ENCODE peak calls at places on chromosomes 5 and 9, in ten cellular contexts. A is cardiac muscle cell; L is GM12865; W is lung; Z is astrocyte of the spinal cord; D is left ventricle myocardium inferior; S is mesendoderm; H is Caco-2; R is skeletal muscle cell; E is effector memory CD4-positive, alpha-beta T cell. T is an unnamed sample.

GRCh38 chr5:179201986-179202385 is 141.8 kb downstream of the ZNF354C start:
- DNase-seq in A (no peak), Z (no peak), E (no peak), S (no peak), W (no peak), H (no peak), D (no peak), L (no peak), R (no peak), T (no peak)

GRCh38 chr5:158875272-158875679 is 224.4 kb downstream of the EBF1 start:
- DNase-seq in Z (peak), A (peak), R (no peak), D (no peak), L (peak), E (no peak), W (no peak), S (no peak), H (no peak), T (no peak)

GRCh38 chr5:123871373-123871772 is 359.4 kb downstream of the CSNK1G3 start:
- DNase-seq in L (no peak), Z (no peak), S (no peak), W (no peak), E (no peak), R (no peak), D (no peak), H (no peak), A (no peak), T (no peak)

GRCh38 chr5:172816887-172817418 is 17.1 kb upstream of the ERGIC1 start:
- DNase-seq in L (no peak), D (no peak), H (no peak), W (no peak), S (no peak), A (peak), E (no peak), R (peak), Z (peak), T (no peak)

GRCh38 chr5:35341189-35341588 is 110.9 kb upstream of the PRLR start:
- DNase-seq in D (no peak), R (no peak), Z (no peak), L (no peak), A (no peak), W (no peak), E (no peak), H (no peak), S (no peak), T (no peak)

GRCh38 chr9:96655198-96655851 is at the start of gene PRXL2C:
- DNase-seq in Z (peak), L (peak), S (peak), A (peak), D (peak), W (peak), H (peak), E (peak), R (no peak), T (no peak)

GRCh38 chr5:55159763-55160492 is at the start of gene GPX8:
- DNase-seq in E (no peak), S (peak), A (peak), Z (peak), D (no peak), R (peak), W (no peak), H (peak), L (peak), T (peak)

GRCh38 chr9:133759146-133759900 is 21.2 kb upstream of the SARDH start:
- DNase-seq in D (peak), S (no peak), Z (no peak), R (no peak), L (no peak), A (no peak), H (no peak), E (no peak), W (no peak), T (no peak)

GRCh38 chr5:150787659-150788058 is 9.1 kb downstream of the SMIM3 start:
- DNase-seq in W (no peak), A (no peak), Z (no peak), R (no peak), H (no peak), L (no peak), D (no peak), E (no peak), S (no peak), T (no peak)

GRCh38 chr5:68057186-68057585 is 158.4 kb upstream of the PIK3R1 start:
- DNase-seq in H (peak), S (no peak), E (no peak), D (no peak), A (no peak), Z (no peak), W (no peak), R (no peak), L (no peak), T (no peak)

GRCh38 chr9:85900504-85901201 is 40.3 kb upstream of the NAA35 start:
- DNase-seq in E (no peak), S (peak), L (peak), A (peak), W (no peak), D (no peak), R (peak), Z (peak), H (peak), T (no peak)

GRCh38 chr5:115389074-115389798 is 92.8 kb upstream of the CCDC112 start:
- DNase-seq in L (no peak), E (no peak), R (no peak), S (no peak), H (no peak), W (no peak), A (peak), D (no peak), Z (peak), T (no peak)

GRCh38 chr5:151148583-151148982 is 9.0 kb downstream of the ANXA6 start:
- DNase-seq in E (no peak), L (no peak), A (no peak), H (no peak), Z (no peak), R (no peak), S (no peak), W (no peak), D (no peak), T (no peak)

GRCh38 chr9:78273761-78274160 is 23.2 kb upstream of the PSAT1 start:
- DNase-seq in Z (no peak), W (no peak), H (no peak), R (no peak), E (no peak), D (no peak), A (peak), S (peak), L (no peak), T (no peak)

GRCh38 chr5:170753311-170753710 is 30.2 kb upstream of the GABRP start:
- DNase-seq in D (no peak), L (no peak), S (no peak), H (no peak), W (no peak), E (no peak), Z (no peak), R (no peak), A (no peak), T (no peak)
- H3K4me3 ChIP-seq in D (no peak), L (no peak), S (no peak), H (no peak), W (no peak), E (no peak), Z (no peak), R (no peak), A (no peak), T (no peak)

DNA sequence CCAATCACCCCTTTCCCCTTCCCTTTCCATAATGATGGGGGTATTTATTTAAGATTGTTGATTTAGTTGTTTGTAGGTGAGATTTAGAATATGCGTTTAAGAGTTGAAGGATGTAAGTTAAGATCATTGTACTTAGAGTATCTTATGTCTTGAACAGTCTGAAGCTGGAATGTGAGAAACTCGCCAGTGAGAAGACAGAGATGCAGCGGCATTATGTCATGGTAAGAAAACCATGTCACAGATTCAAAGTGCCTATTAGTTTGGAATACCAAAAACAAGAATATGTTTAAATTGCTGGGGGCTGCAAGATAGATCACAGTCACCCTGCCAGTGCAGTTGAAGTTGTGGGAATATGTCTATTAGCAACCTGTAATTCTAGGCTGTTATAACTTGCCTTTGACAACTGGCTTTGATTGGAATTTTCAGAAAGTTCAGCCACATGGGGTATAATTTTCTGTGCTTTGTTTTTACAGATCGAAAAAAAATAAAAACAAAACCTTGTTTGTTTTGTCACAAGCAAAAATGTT is 3.0 kb downstream of the TLE4 start:
- DNase-seq in R (no peak), L (no peak), D (no peak), S (no peak), Z (peak), W (no peak), A (no peak), E (no peak), H (no peak), T (no peak)
- H3K4me3 ChIP-seq in R (peak), L (no peak), D (peak), S (no peak), Z (peak), W (no peak), A (no peak), E (no peak), H (no peak), T (no peak)

GRCh38 chr5:52963636-52964035 is 25.5 kb upstream of the ITGA2 start:
- DNase-seq in A (no peak), R (no peak), Z (no peak), H (no peak), L (no peak), S (peak), W (no peak), E (no peak), D (no peak), T (no peak)

GRCh38 chr5:52956915-52957747 is 32.0 kb upstream of the ITGA2 start:
- DNase-seq in S (no peak), H (peak), W (no peak), L (no peak), D (no peak), E (no peak), R (no peak), A (peak), Z (no peak), T (no peak)

GRCh38 chr5:52964138-52964537 is 25.0 kb upstream of the ITGA2 start:
- DNase-seq in Z (no peak), L (no peak), S (no peak), W (no peak), D (no peak), H (no peak), A (no peak), E (no peak), R (no peak), T (no peak)

GRCh38 chr5:52956014-52956413 is 33.1 kb upstream of the ITGA2 start:
- DNase-seq in S (no peak), Z (no peak), A (no peak), H (no peak), W (no peak), L (no peak), D (no peak), E (no peak), R (no peak), T (no peak)

DNA sequence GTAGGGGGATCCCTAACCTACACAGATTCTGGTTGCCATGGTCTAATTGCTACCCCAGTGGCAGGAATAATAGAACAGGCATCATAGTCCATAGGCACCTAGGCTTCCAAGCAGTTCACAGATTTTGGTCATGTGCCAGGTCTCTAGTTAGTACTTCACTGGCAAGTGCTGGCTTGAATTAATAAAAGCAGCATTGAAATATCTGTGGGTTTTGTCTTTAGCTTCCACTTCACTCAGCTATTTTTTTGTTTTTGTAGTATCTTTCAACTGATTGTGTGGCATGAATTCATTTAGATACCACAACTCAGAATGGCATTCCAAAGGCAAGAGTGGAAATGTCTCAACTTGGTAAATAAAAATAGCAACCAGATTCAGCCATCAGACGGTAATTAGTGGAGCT is 27.9 kb upstream of the ITGA2 start:
- DNase-seq in H (no peak), L (no peak), D (no peak), A (peak), S (no peak), Z (no peak), W (no peak), E (no peak), R (no peak), T (no peak)
- H3K4me3 ChIP-seq in H (no peak), L (no peak), D (no peak), A (no peak), S (no peak), Z (no peak), W (no peak), E (no peak), R (no peak), T (no peak)

GRCh38 chr5:176646707-176647029 is 616 bp upstream of the TSPAN17 start:
- DNase-seq in Z (no peak), A (no peak), R (no peak), S (no peak), W (no peak), E (no peak), H (no peak), D (no peak), L (no peak), T (no peak)
- H3K4me3 ChIP-seq in Z (peak), A (no peak), R (peak), S (no peak), W (peak), E (peak), H (peak), D (peak), L (peak), T (peak)

GRCh38 chr5:17436766-17437221 is 61.2 kb upstream of the TAF11L2 start:
- DNase-seq in S (no peak), W (no peak), H (no peak), R (no peak), E (no peak), A (no peak), Z (peak), L (no peak), D (no peak), T (no peak)
- H3K4me3 ChIP-seq in S (no peak), W (no peak), H (no peak), R (peak), E (no peak), A (no peak), Z (no peak), L (no peak), D (no peak), T (no peak)

DNA sequence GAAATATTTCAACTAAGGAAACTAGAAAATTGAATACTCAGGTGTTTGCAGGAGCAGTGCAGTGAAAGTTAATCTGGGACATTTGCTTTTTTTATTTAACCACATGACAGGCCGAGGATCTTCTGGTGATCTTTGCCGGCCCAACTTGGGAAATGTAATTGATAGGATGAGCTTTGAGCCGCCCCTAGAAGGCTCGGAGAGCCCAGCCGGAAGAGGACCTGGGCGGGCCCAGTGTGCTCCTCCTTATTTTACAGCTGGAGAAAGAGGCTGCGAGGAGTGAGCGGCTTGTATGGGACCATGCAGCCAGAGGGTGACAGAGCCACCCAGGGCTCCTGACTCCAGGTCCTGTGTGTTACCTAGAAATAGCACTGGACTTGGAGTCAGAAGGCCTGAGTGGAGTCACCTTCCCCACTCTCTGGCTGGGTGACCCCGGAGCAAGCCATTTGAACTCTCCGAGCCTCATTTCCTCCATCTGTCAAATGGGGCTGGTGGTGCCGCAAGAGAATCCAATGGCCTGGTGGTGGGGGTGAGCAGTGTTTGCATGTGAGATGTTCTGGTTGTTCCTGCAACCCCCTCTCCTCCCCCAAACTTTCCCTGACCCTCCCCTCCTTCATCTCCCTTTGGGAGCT is 2.5 kb downstream of the PPARGC1B start:
- DNase-seq in W (no peak), A (peak), L (no peak), D (peak), E (no peak), Z (peak), R (no peak), S (peak), H (peak), T (no peak)
- H3K4me3 ChIP-seq in W (peak), A (peak), L (peak), D (peak), E (peak), Z (peak), R (peak), S (no peak), H (peak), T (no peak)

DNA sequence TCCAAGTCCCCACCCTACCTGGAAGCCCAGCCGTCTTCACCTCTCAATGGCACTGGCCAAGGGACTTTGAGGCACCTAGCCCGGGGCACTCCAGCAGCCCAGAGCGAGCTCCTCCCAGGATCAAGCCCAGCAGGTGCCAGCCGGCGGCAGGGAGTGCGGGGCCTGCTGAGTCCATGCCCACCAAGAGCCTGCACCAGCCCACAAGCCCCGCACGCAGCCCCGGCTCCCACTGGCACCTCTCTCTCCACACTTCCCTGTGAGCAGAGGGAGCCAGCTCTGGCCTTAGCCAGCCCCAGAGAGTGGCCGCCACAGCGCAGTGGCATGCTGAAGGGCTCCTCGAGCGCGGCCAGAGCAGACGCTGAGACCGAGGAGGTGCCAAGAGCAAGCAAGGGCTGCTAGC is 216.3 kb upstream of the NUDT12 start:
- DNase-seq in A (no peak), S (no peak), Z (no peak), L (no peak), H (no peak), W (no peak), D (no peak), E (no peak), R (no peak), T (no peak)
- H3K4me3 ChIP-seq in A (no peak), S (no peak), Z (no peak), L (no peak), H (no peak), W (no peak), D (no peak), E (no peak), R (no peak), T (no peak)

DNA sequence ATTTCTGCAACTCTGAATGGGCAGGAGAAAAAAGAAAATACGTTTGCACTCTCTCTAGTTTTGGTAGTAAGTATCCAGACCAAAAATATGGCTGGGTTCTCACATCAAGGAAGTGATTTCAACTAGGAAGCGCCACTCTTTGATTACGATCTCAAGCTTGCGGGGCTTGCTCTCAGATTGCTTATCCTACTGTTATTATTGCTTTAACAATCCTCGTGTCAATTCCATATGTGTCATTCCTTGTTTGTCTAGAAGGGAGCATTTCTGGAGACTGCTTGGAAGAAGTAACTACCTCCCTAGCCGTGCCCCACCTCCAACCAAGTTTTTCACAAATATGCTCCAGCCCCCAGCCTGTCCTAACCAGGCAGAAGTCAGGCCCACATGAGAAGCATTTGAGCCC is 3.5 kb downstream of the PRUNE2 start:
- DNase-seq in E (no peak), A (no peak), L (no peak), W (no peak), Z (no peak), H (no peak), S (no peak), D (no peak), R (no peak), T (peak)
- H3K4me3 ChIP-seq in E (no peak), A (no peak), L (no peak), W (no peak), Z (no peak), H (no peak), S (no peak), D (no peak), R (no peak), T (peak)

GRCh38 chr9:107249131-107249533 is 33.9 kb upstream of the RAD23B start:
- DNase-seq in W (no peak), Z (peak), H (peak), D (no peak), S (peak), L (no peak), E (no peak), A (no peak), R (peak), T (no peak)
- H3K4me3 ChIP-seq in W (no peak), Z (no peak), H (no peak), D (no peak), S (no peak), L (no peak), E (no peak), A (no peak), R (no peak), T (no peak)

T was measured in LNCaP clone FGC.